ENCODE peak calls at places on chromosomes 4 and X, in nine cellular contexts. F, R, G, B, Y, W, L, P and M are unnamed samples.

GRCh38 chrX:8424941-8425340 is 39.7 kb upstream of the VCX3B start:
- DNase-seq in F (no peak), R (no peak), G (no peak), B (no peak), Y (no peak), W (no peak), L (no peak), P (no peak), M (no peak)

GRCh38 chr4:140691369-140691768 is 64.8 kb downstream of the TBC1D9 start:
- DNase-seq in F (no peak), R (peak; percentile 84), G (no peak), B (no peak), Y (peak; percentile 17), W (no peak), L (no peak), P (peak; percentile 52), M (no peak)

GRCh38 chr4:11914406-11914805 is 485.7 kb upstream of the HS3ST1 start:
- DNase-seq in F (no peak), R (peak; percentile 95), G (no peak), B (no peak), Y (peak; percentile 51), W (no peak), L (no peak), P (peak; percentile 74), M (no peak)

GRCh38 chrX:133335027-133335426 is 80.3 kb downstream of the GPC4 start:
- DNase-seq in F (no peak), R (peak; percentile 32), G (peak; percentile 33), B (no peak), Y (peak; percentile 15), W (no peak), L (peak; percentile 4), P (peak; percentile 23), M (peak; percentile 85)

GRCh38 chr4:102758241-102758871 is 2.4 kb downstream of the MANBA start:
- DNase-seq in F (no peak), R (no peak), G (no peak), B (no peak), Y (no peak), W (no peak), L (no peak), P (no peak), M (no peak)

GRCh38 chr4:76806757-76807156 is 91.2 kb downstream of the SOWAHB start:
- DNase-seq in F (no peak), R (no peak), G (no peak), B (no peak), Y (no peak), W (no peak), L (no peak), P (no peak), M (no peak)

GRCh38 chr4:78829296-78829695 is 53.1 kb downstream of the BMP2K start:
- DNase-seq in F (no peak), R (no peak), G (no peak), B (no peak), Y (no peak), W (no peak), L (no peak), P (no peak), M (no peak)

GRCh38 chr4:98326168-98326567 is 65.0 kb downstream of the RAP1GDS1 start:
- DNase-seq in F (no peak), R (no peak), G (no peak), B (no peak), Y (no peak), W (no peak), L (no peak), P (no peak), M (no peak)

GRCh38 chr4:69828828-69829227 is 31.1 kb downstream of the SULT1E1 start:
- DNase-seq in F (no peak), R (peak; percentile 47), G (no peak), B (no peak), Y (no peak), W (no peak), L (no peak), P (no peak), M (no peak)

GRCh38 chrX:115531818-115532403 is 29.1 kb upstream of the PLS3 start:
- DNase-seq in F (no peak), R (peak; percentile 60), G (no peak), B (no peak), Y (no peak), W (no peak), L (no peak), P (no peak), M (no peak)

GRCh38 chrX:41275661-41276609 is 58.0 kb upstream of the DDX3X start:
- DNase-seq in F (peak; percentile 52), R (peak; percentile 63), G (peak; percentile 27), B (peak; percentile 30), Y (peak; percentile 61), W (peak; percentile 38), L (peak; percentile 24), P (peak; percentile 78), M (peak; percentile 57)

GRCh38 chrX:65924938-65925507 is 114.9 kb downstream of the VSIG4 start:
- DNase-seq in F (no peak), R (no peak), G (no peak), B (no peak), Y (no peak), W (no peak), L (no peak), P (no peak), M (no peak)

GRCh38 chr4:86608757-86609375 is 14.8 kb downstream of the PTPN13 start:
- DNase-seq in F (no peak), R (no peak), G (no peak), B (no peak), Y (no peak), W (no peak), L (no peak), P (no peak), M (no peak)

GRCh38 chr4:145098675-145099037 is 545 bp downstream of the ABCE1 start:
- DNase-seq in F (peak; percentile 63), R (peak; percentile 62), G (peak; percentile 30), B (peak; percentile 30), Y (no peak), W (no peak), L (no peak), P (peak; percentile 35), M (peak; percentile 83)

GRCh38 chrX:53511302-53511701 is 77.1 kb upstream of the HSD17B10 start:
- DNase-seq in F (no peak), R (no peak), G (no peak), B (no peak), Y (no peak), W (no peak), L (no peak), P (no peak), M (no peak)

GRCh38 chr4:23819041-23819511 is 70.8 kb downstream of the PPARGC1A start:
- DNase-seq in F (no peak), R (peak; percentile 11), G (no peak), B (no peak), Y (no peak), W (no peak), L (no peak), P (no peak), M (no peak)